ENCODE peak calls at places on chromosomes 6 and 20, in four cellular contexts. One of them, this sample, is unnamed.

GRCh38 chr6:137271245-137272183 is 52.3 kb upstream of the IFNGR1 start:
- DNase-seq in HT1080: peak; percentile 18
- DNase-seq in activated CD4-positive, alpha-beta T cell treated with anti-CD3 and anti-CD28 coated beads for 24 hours: no peak
- DNase-seq in RWPE1: peak; percentile 56
- DNase-seq in this sample: no peak

GRCh38 chr6:151374024-151374423 is 17.3 kb downstream of the ZBTB2 start:
- DNase-seq in HT1080: peak; percentile 40
- DNase-seq in activated CD4-positive, alpha-beta T cell treated with anti-CD3 and anti-CD28 coated beads for 24 hours: no peak
- DNase-seq in RWPE1: peak; percentile 19
- DNase-seq in this sample: no peak

GRCh38 chr20:14881518-14881917 is 544.1 kb upstream of the FLRT3 start:
- DNase-seq in HT1080: no peak
- DNase-seq in activated CD4-positive, alpha-beta T cell treated with anti-CD3 and anti-CD28 coated beads for 24 hours: no peak
- DNase-seq in RWPE1: no peak
- DNase-seq in this sample: no peak

GRCh38 chr6:46220351-46221220 is 49.8 kb upstream of the ENPP5 start:
- DNase-seq in HT1080: no peak
- DNase-seq in activated CD4-positive, alpha-beta T cell treated with anti-CD3 and anti-CD28 coated beads for 24 hours: peak; percentile 7
- DNase-seq in RWPE1: no peak
- DNase-seq in this sample: no peak

GRCh38 chr6:7991992-7992815 is 72.0 kb downstream of the BLOC1S5 start:
- DNase-seq in HT1080: peak; percentile 86
- DNase-seq in activated CD4-positive, alpha-beta T cell treated with anti-CD3 and anti-CD28 coated beads for 24 hours: no peak
- DNase-seq in RWPE1: peak; percentile 53
- DNase-seq in this sample: no peak

GRCh38 chr6:169975286-169975685 is 223.9 kb downstream of the ERMARD start:
- DNase-seq in HT1080: no peak
- DNase-seq in activated CD4-positive, alpha-beta T cell treated with anti-CD3 and anti-CD28 coated beads for 24 hours: no peak
- DNase-seq in RWPE1: no peak
- DNase-seq in this sample: no peak

GRCh38 chr6:281469-282103 is 10.7 kb upstream of the DUSP22 start:
- DNase-seq in HT1080: no peak
- DNase-seq in activated CD4-positive, alpha-beta T cell treated with anti-CD3 and anti-CD28 coated beads for 24 hours: no peak
- DNase-seq in RWPE1: no peak
- DNase-seq in this sample: no peak

GRCh38 chr6:161233986-161234620 is 39.8 kb downstream of the AGPAT4 start:
- DNase-seq in HT1080: peak; percentile 71
- DNase-seq in activated CD4-positive, alpha-beta T cell treated with anti-CD3 and anti-CD28 coated beads for 24 hours: no peak
- DNase-seq in RWPE1: peak; percentile 71
- DNase-seq in this sample: peak; percentile 40

GRCh38 chr6:39240155-39240757 is 11.0 kb upstream of the KCNK5 start:
- DNase-seq in HT1080: no peak
- DNase-seq in activated CD4-positive, alpha-beta T cell treated with anti-CD3 and anti-CD28 coated beads for 24 hours: no peak
- DNase-seq in RWPE1: no peak
- DNase-seq in this sample: no peak

GRCh38 chr20:43388267-43389081 is 69.2 kb upstream of the SRSF6 start:
- DNase-seq in HT1080: no peak
- DNase-seq in activated CD4-positive, alpha-beta T cell treated with anti-CD3 and anti-CD28 coated beads for 24 hours: no peak
- DNase-seq in RWPE1: no peak
- DNase-seq in this sample: no peak

GRCh38 chr6:11729083-11729482 is 49.5 kb downstream of the ADTRP start:
- DNase-seq in HT1080: no peak
- DNase-seq in activated CD4-positive, alpha-beta T cell treated with anti-CD3 and anti-CD28 coated beads for 24 hours: no peak
- DNase-seq in RWPE1: no peak
- DNase-seq in this sample: no peak

GRCh38 chr6:75892384-75892783 is 143.3 kb downstream of the MYO6 start:
- DNase-seq in HT1080: no peak
- DNase-seq in activated CD4-positive, alpha-beta T cell treated with anti-CD3 and anti-CD28 coated beads for 24 hours: no peak
- DNase-seq in RWPE1: no peak
- DNase-seq in this sample: no peak

GRCh38 chr6:151313060-151313459 is 73.3 kb downstream of the AKAP12 start:
- DNase-seq in HT1080: no peak
- DNase-seq in activated CD4-positive, alpha-beta T cell treated with anti-CD3 and anti-CD28 coated beads for 24 hours: no peak
- DNase-seq in RWPE1: no peak
- DNase-seq in this sample: no peak

GRCh38 chr6:42251500-42251899 is 33.8 kb upstream of the MRPS10 start:
- DNase-seq in HT1080: no peak
- DNase-seq in activated CD4-positive, alpha-beta T cell treated with anti-CD3 and anti-CD28 coated beads for 24 hours: no peak
- DNase-seq in RWPE1: no peak
- DNase-seq in this sample: no peak

GRCh38 chr20:25320035-25320800 is 70.4 kb downstream of the ABHD12 start:
- DNase-seq in HT1080: no peak
- DNase-seq in activated CD4-positive, alpha-beta T cell treated with anti-CD3 and anti-CD28 coated beads for 24 hours: no peak
- DNase-seq in RWPE1: no peak
- DNase-seq in this sample: no peak

GRCh38 chr6:163943647-163944395 is 529.3 kb downstream of the QKI start:
- DNase-seq in HT1080: peak; percentile 19
- DNase-seq in activated CD4-positive, alpha-beta T cell treated with anti-CD3 and anti-CD28 coated beads for 24 hours: no peak
- DNase-seq in RWPE1: no peak
- DNase-seq in this sample: no peak